ENCODE peak calls at places on chromosomes 2 and 18, in ten cellular contexts. X is H1, V is HCT116, W is GM12892, N is prostate gland, C is H54, F is IMR-90, L is spleen, J is A549, Q is body of pancreas. H is an unnamed sample.

GRCh38 chr2:128605931-128606330 is 287.3 kb upstream of the HS6ST1 start:
- DNase-seq in J (no peak), W (no peak), N (no peak), C (no peak), X (no peak), L (peak; percentile 41), F (no peak), Q (no peak), V (no peak), H (no peak)

GRCh38 chr2:183070942-183071844 is 7.4 kb upstream of the DUSP19 start:
- DNase-seq in Q (peak; percentile 68), J (peak; percentile 30), L (no peak), F (peak; percentile 43), V (no peak), X (peak; percentile 51), C (no peak), W (no peak), N (no peak), H (no peak)

GRCh38 chr2:45010706-45011036 is 1.4 kb upstream of the SIX2 start:
- DNase-seq in L (no peak), X (no peak), J (no peak), W (no peak), V (no peak), Q (no peak), C (no peak), F (no peak), N (no peak), H (no peak)

GRCh38 chr2:67451086-67451832 is 54.1 kb downstream of the ETAA1 start:
- DNase-seq in N (peak; percentile 40), Q (peak; percentile 5), J (peak; percentile 8), L (no peak), F (peak; percentile 85), X (no peak), W (no peak), C (peak; percentile 10), V (no peak), H (no peak)

GRCh38 chr2:217289153-217289908 is 429.5 kb upstream of the TNP1 start:
- DNase-seq in F (peak; percentile 39), J (no peak), V (no peak), X (no peak), L (no peak), W (no peak), C (no peak), N (no peak), Q (no peak), H (no peak)

GRCh38 chr18:68922392-68922791 is 124.5 kb downstream of the CCDC102B start:
- DNase-seq in N (no peak), W (no peak), X (no peak), F (no peak), J (no peak), C (no peak), Q (no peak), L (no peak), V (no peak), H (no peak)

GRCh38 chr2:119702918-119703401 is 24.0 kb downstream of the TMEM177 start:
- DNase-seq in L (peak; percentile 93), Q (peak; percentile 69), J (peak; percentile 64), F (peak; percentile 46), V (peak; percentile 58), W (peak; percentile 73), N (peak; percentile 43), X (peak; percentile 44), C (peak; percentile 84), H (peak; percentile 76)

GRCh38 chr2:163595033-163595432 is 140.8 kb downstream of the FIGN start:
- DNase-seq in N (no peak), C (no peak), J (no peak), V (no peak), Q (no peak), L (no peak), F (peak; percentile 4), X (no peak), W (no peak), H (no peak)

GRCh38 chr2:136765736-136766323 is 485 bp downstream of the THSD7B start:
- DNase-seq in W (peak; percentile 7), Q (no peak), C (no peak), F (no peak), N (peak; percentile 43), J (no peak), X (no peak), L (no peak), V (no peak), H (peak; percentile 8)

GRCh38 chr2:239190921-239191885 is 209.6 kb downstream of the HDAC4 start:
- DNase-seq in L (peak; percentile 54), J (no peak), Q (no peak), C (no peak), N (no peak), X (no peak), V (no peak), W (no peak), F (no peak), H (no peak)

GRCh38 chr2:134234535-134234934 is 19.3 kb upstream of the MGAT5 start:
- DNase-seq in V (no peak), Q (peak; percentile 64), J (no peak), N (no peak), F (no peak), W (no peak), X (no peak), L (no peak), C (no peak), H (no peak)

GRCh38 chr18:75896865-75897264 is 469.4 kb upstream of the SMIM21 start:
- DNase-seq in V (peak; percentile 22), N (no peak), Q (peak; percentile 6), X (no peak), F (no peak), W (no peak), L (no peak), J (peak; percentile 35), C (no peak), H (no peak)

GRCh38 chr2:132659331-132659730 is 10.7 kb downstream of the LYPD1 start:
- DNase-seq in J (no peak), C (no peak), Q (no peak), F (no peak), W (no peak), N (no peak), L (no peak), X (no peak), V (no peak), H (no peak)

GRCh38 chr2:28662044-28662443 is 89.6 kb upstream of the PPP1CB start:
- DNase-seq in X (no peak), F (no peak), V (no peak), N (no peak), W (no peak), C (no peak), L (no peak), Q (peak; percentile 66), J (no peak), H (no peak)

GRCh38 chr2:190458352-190459107 is 50.4 kb downstream of the MFSD6 start:
- DNase-seq in Q (no peak), X (no peak), J (no peak), N (no peak), L (no peak), V (no peak), C (no peak), W (no peak), F (no peak), H (no peak)

GRCh38 chr18:32019251-32019943 is 772 bp downstream of the RNF125 start:
- DNase-seq in Q (peak; percentile 47), F (no peak), V (peak; percentile 26), W (peak; percentile 39), C (no peak), N (peak; percentile 34), L (peak; percentile 90), X (peak; percentile 9), J (peak; percentile 16), H (peak; percentile 32)

GRCh38 chr2:156189143-156189542 is 143.4 kb downstream of the NR4A2 start:
- DNase-seq in W (no peak), N (no peak), Q (no peak), F (no peak), X (no peak), C (no peak), J (no peak), L (no peak), V (no peak), H (no peak)
- TF ChIP-seq POLR2A in W (no peak), N (no peak), Q (no peak), F (no peak), X (no peak), C (no peak), J (no peak), L (no peak), V (no peak), H (no peak)

DNA sequence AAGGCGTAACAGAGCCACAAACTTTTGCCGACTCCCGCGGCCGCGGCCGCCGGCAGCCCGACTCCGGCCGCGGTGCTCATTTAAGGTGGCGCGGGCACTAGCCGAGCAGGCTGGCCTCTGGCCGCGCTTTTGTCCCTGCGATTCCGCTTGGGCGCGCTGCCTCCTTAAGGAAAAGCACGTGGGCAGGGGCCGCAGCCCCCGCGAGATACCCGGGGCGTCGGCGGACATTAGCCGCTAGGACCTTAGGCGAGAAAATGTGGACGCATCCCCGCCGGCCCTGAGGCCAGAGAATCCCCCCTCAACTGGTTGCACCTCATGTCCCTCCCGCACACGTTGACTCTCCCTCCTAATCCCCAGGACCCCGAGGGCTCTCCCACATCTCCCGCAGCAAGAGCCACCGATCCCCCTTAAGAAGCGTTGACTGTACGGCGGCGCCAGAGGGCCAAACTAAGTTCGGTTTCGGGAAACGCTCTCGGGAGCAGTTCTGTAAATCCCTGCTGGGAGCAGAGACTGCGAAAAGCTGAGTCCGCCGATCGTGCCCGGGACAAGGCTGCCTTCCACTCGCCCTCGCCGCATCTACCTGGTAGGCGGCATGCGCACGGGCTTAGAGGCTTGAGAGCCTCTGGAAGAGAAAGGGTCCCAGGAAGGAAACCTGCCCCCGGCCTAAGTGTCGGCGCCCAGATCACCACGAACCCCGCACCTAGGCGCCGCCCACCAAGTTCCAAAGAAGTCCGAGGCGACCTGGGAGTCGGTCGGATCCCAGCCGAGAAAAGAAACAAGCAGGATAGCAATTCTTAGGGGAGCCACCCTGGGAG is 1.8 kb upstream of the SATB2 start:
- DNase-seq in J (peak; percentile 71), C (peak; percentile 71), W (no peak), Q (peak; percentile 88), F (peak; percentile 95), N (peak; percentile 89), X (peak; percentile 82), V (peak; percentile 93), L (peak; percentile 93), H (peak; percentile 26)
- TF ChIP-seq POLR2A in J (peak; percentile 14), C (peak; percentile 32), W (no peak), Q (peak; percentile 34), F (no peak), N (no peak), X (no peak), V (no peak), L (no peak), H (no peak)

GRCh38 chr2:86786001-86786536 is 4.6 kb downstream of the CD8A start:
- DNase-seq in V (no peak), L (no peak), C (no peak), X (no peak), Q (no peak), J (no peak), W (no peak), F (no peak), N (no peak), H (no peak)
- TF ChIP-seq POLR2A in V (no peak), L (no peak), C (no peak), X (no peak), Q (no peak), J (no peak), W (no peak), F (no peak), N (no peak), H (no peak)

DNA sequence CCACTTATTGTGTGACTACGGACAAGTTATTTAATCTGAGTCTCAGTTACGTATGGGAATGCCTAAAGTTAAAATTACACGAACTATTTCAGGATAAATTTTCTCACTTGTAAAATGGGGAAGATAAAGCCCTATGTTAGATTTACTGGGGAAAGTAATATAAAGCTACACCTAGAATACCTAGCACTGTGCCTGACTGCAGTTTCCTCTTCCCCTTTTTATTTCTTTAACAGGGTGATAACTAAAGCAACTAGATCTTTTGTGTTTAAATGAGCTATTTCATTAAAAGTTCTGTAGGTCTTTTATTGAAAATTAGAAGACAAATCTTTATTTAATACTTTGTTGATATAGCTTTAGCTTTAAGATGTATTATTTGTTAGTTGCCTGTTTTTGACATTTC is 5.0 kb downstream of the B3GNT2 start:
- DNase-seq in F (no peak), J (no peak), X (no peak), N (no peak), W (no peak), C (no peak), Q (no peak), V (no peak), L (no peak), H (no peak)
- TF ChIP-seq POLR2A in F (no peak), J (no peak), X (no peak), N (no peak), W (no peak), C (no peak), Q (no peak), V (no peak), L (no peak), H (no peak)